ENCODE peak calls at places on chromosomes 7 and 10, in eight cellular contexts. One of them, this sample, is unnamed. For H3K4me1, the result is how much of the 10 kb centered on the place peaks cover.

GRCh38 chr7:128383781-128384180 is 22.3 kb upstream of the PRRT4 start:
- DNase-seq in BE2C: no peak
- DNase-seq in IMR-90: no peak
- DNase-seq in lung: no peak
- DNase-seq in right atrium auricular region: no peak
- DNase-seq in Panc1: no peak
- DNase-seq in heart right ventricle: no peak
- DNase-seq in sigmoid colon: no peak
- DNase-seq in this sample: no peak

GRCh38 chr7:82755705-82756551 is 312.4 kb upstream of the CACNA2D1 start:
- DNase-seq in BE2C: no peak
- DNase-seq in IMR-90: peak
- DNase-seq in lung: no peak
- DNase-seq in right atrium auricular region: no peak
- DNase-seq in Panc1: no peak
- DNase-seq in heart right ventricle: no peak
- DNase-seq in sigmoid colon: no peak
- DNase-seq in this sample: no peak

GRCh38 chr10:11724938-11725776 is 17.0 kb upstream of the ECHDC3 start:
- DNase-seq in BE2C: no peak
- DNase-seq in IMR-90: peak
- DNase-seq in lung: no peak
- DNase-seq in right atrium auricular region: no peak
- DNase-seq in Panc1: peak
- DNase-seq in heart right ventricle: peak
- DNase-seq in sigmoid colon: no peak
- DNase-seq in this sample: peak

GRCh38 chr7:93148135-93148534 is at the start of gene SAMD9L:
- DNase-seq in BE2C: no peak
- DNase-seq in IMR-90: peak
- DNase-seq in lung: no peak
- DNase-seq in right atrium auricular region: no peak
- DNase-seq in Panc1: no peak
- DNase-seq in heart right ventricle: no peak
- DNase-seq in sigmoid colon: no peak
- DNase-seq in this sample: peak

GRCh38 chr10:118551535-118552100 is 43.8 kb downstream of the PRLHR start:
- DNase-seq in BE2C: no peak
- DNase-seq in IMR-90: no peak
- DNase-seq in lung: peak
- DNase-seq in right atrium auricular region: peak
- DNase-seq in Panc1: no peak
- DNase-seq in heart right ventricle: no peak
- DNase-seq in sigmoid colon: no peak
- DNase-seq in this sample: no peak

GRCh38 chr7:93879356-93879755 is 11.2 kb downstream of the TFPI2 start:
- DNase-seq in BE2C: no peak
- DNase-seq in IMR-90: no peak
- DNase-seq in lung: no peak
- DNase-seq in right atrium auricular region: no peak
- DNase-seq in Panc1: no peak
- DNase-seq in heart right ventricle: no peak
- DNase-seq in sigmoid colon: no peak
- DNase-seq in this sample: no peak

GRCh38 chr7:21941570-21942224 is 4.0 kb downstream of the CDCA7L start:
- DNase-seq in BE2C: peak
- DNase-seq in IMR-90: peak
- DNase-seq in lung: no peak
- DNase-seq in right atrium auricular region: no peak
- DNase-seq in Panc1: no peak
- DNase-seq in heart right ventricle: no peak
- DNase-seq in sigmoid colon: no peak
- DNase-seq in this sample: no peak

GRCh38 chr7:98165827-98166667 is 45.2 kb upstream of the BHLHA15 start:
- DNase-seq in BE2C: peak
- DNase-seq in IMR-90: peak
- DNase-seq in lung: peak
- DNase-seq in right atrium auricular region: no peak
- DNase-seq in Panc1: no peak
- DNase-seq in heart right ventricle: peak
- DNase-seq in sigmoid colon: no peak
- DNase-seq in this sample: peak

GRCh38 chr10:43257210-43258031 is 9.4 kb downstream of the RASGEF1A start:
- DNase-seq in BE2C: no peak
- DNase-seq in IMR-90: no peak
- DNase-seq in lung: no peak
- DNase-seq in right atrium auricular region: no peak
- DNase-seq in Panc1: no peak
- DNase-seq in heart right ventricle: no peak
- DNase-seq in sigmoid colon: no peak
- DNase-seq in this sample: no peak

GRCh38 chr10:125023862-125024495 is 82.1 kb downstream of the ZRANB1 start:
- DNase-seq in BE2C: peak
- DNase-seq in IMR-90: no peak
- DNase-seq in lung: no peak
- DNase-seq in right atrium auricular region: no peak
- DNase-seq in Panc1: no peak
- DNase-seq in heart right ventricle: peak
- DNase-seq in sigmoid colon: peak
- DNase-seq in this sample: peak

GRCh38 chr10:7260912-7261700 is 149.7 kb downstream of the SFMBT2 start:
- DNase-seq in BE2C: no peak
- DNase-seq in IMR-90: peak
- DNase-seq in lung: no peak
- DNase-seq in right atrium auricular region: no peak
- DNase-seq in Panc1: no peak
- DNase-seq in heart right ventricle: no peak
- DNase-seq in sigmoid colon: no peak
- DNase-seq in this sample: no peak

GRCh38 chr7:157730614-157731013 is 393.8 kb downstream of the DNAJB6 start:
- DNase-seq in BE2C: no peak
- DNase-seq in IMR-90: no peak
- DNase-seq in lung: no peak
- DNase-seq in right atrium auricular region: no peak
- DNase-seq in Panc1: no peak
- DNase-seq in heart right ventricle: no peak
- DNase-seq in sigmoid colon: no peak
- DNase-seq in this sample: no peak

GRCh38 chr10:33001908-33002492 is 44.0 kb upstream of the ITGB1 start:
- DNase-seq in BE2C: no peak
- DNase-seq in IMR-90: no peak
- DNase-seq in lung: no peak
- DNase-seq in right atrium auricular region: no peak
- DNase-seq in Panc1: no peak
- DNase-seq in heart right ventricle: no peak
- DNase-seq in sigmoid colon: no peak
- DNase-seq in this sample: no peak
- H3K4me1 ChIP-seq in BE2C: under half
- H3K4me1 ChIP-seq in IMR-90: under half
- H3K4me1 ChIP-seq in lung: under half
- H3K4me1 ChIP-seq in right atrium auricular region: under half
- H3K4me1 ChIP-seq in Panc1: under half
- H3K4me1 ChIP-seq in heart right ventricle: under half
- H3K4me1 ChIP-seq in sigmoid colon: under half
- H3K4me1 ChIP-seq in this sample: under half

DNA sequence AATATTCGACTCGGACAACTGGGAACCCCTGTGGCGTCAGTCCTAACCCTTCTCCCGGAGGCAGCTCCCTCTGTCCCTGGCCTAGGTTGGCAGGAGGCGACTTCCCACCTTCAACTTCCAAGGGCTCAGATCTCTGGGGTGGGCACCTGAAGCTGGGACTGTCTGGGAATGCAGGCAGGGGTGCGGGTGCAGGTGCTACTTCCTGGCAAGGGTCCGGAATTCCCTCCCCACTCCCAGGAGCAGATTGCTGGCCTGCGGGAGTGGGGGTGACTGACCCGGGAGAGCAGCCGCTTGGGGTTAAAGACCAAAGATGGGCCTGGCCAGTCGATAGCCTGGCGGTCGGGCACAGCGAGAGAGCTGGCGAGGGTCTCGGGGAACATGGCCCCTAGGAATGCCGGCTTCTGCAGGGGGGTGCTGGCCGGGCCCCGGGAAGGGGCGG is 390 bp downstream of the EPHA1 start:
- DNase-seq in BE2C: no peak
- DNase-seq in IMR-90: no peak
- DNase-seq in lung: no peak
- DNase-seq in right atrium auricular region: peak
- DNase-seq in Panc1: no peak
- DNase-seq in heart right ventricle: no peak
- DNase-seq in sigmoid colon: no peak
- DNase-seq in this sample: no peak
- H3K4me1 ChIP-seq in BE2C: under half
- H3K4me1 ChIP-seq in IMR-90: under half
- H3K4me1 ChIP-seq in lung: under half
- H3K4me1 ChIP-seq in right atrium auricular region: under half
- H3K4me1 ChIP-seq in Panc1: under half
- H3K4me1 ChIP-seq in heart right ventricle: under half
- H3K4me1 ChIP-seq in sigmoid colon: under half
- H3K4me1 ChIP-seq in this sample: under half

GRCh38 chr7:30166155-30166840 is 31.5 kb downstream of the MTURN start:
- DNase-seq in BE2C: no peak
- DNase-seq in IMR-90: no peak
- DNase-seq in lung: no peak
- DNase-seq in right atrium auricular region: no peak
- DNase-seq in Panc1: no peak
- DNase-seq in heart right ventricle: no peak
- DNase-seq in sigmoid colon: no peak
- DNase-seq in this sample: no peak
- H3K4me1 ChIP-seq in BE2C: under half
- H3K4me1 ChIP-seq in IMR-90: under half
- H3K4me1 ChIP-seq in lung: under half
- H3K4me1 ChIP-seq in right atrium auricular region: under half
- H3K4me1 ChIP-seq in Panc1: under half
- H3K4me1 ChIP-seq in heart right ventricle: under half
- H3K4me1 ChIP-seq in sigmoid colon: under half
- H3K4me1 ChIP-seq in this sample: under half

DNA sequence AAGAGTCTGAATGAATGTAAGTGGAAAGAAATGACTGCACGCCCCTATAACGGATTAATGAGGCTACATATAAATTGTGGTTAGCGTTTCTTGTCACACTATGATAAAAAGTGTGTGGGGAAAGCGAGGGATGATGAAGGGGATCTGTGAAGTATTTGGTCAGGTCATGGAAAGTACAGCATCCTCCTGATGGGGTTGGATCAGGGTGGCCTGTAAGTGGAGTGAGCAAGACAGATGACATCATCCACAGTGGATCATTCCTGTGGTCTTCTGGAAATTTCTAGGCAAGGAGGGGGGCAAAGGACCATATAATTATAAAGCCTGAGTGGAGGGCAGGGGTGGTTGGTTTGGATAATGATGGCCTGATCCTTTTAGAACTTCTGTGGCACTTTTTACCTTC is 606.0 kb downstream of the INHBA start:
- DNase-seq in BE2C: no peak
- DNase-seq in IMR-90: peak
- DNase-seq in lung: no peak
- DNase-seq in right atrium auricular region: no peak
- DNase-seq in Panc1: no peak
- DNase-seq in heart right ventricle: no peak
- DNase-seq in sigmoid colon: no peak
- DNase-seq in this sample: no peak
- H3K4me1 ChIP-seq in BE2C: under half
- H3K4me1 ChIP-seq in IMR-90: under half
- H3K4me1 ChIP-seq in lung: under half
- H3K4me1 ChIP-seq in right atrium auricular region: under half
- H3K4me1 ChIP-seq in Panc1: under half
- H3K4me1 ChIP-seq in heart right ventricle: under half
- H3K4me1 ChIP-seq in sigmoid colon: under half
- H3K4me1 ChIP-seq in this sample: under half

GRCh38 chr7:132939495-132939894 is 142.4 kb downstream of the CHCHD3 start:
- DNase-seq in BE2C: no peak
- DNase-seq in IMR-90: no peak
- DNase-seq in lung: no peak
- DNase-seq in right atrium auricular region: no peak
- DNase-seq in Panc1: no peak
- DNase-seq in heart right ventricle: no peak
- DNase-seq in sigmoid colon: no peak
- DNase-seq in this sample: no peak

GRCh38 chr7:132942721-132943120 is 139.2 kb downstream of the CHCHD3 start:
- DNase-seq in BE2C: no peak
- DNase-seq in IMR-90: no peak
- DNase-seq in lung: no peak
- DNase-seq in right atrium auricular region: no peak
- DNase-seq in Panc1: no peak
- DNase-seq in heart right ventricle: no peak
- DNase-seq in sigmoid colon: no peak
- DNase-seq in this sample: no peak

GRCh38 chr7:132941905-132942304 is 140.0 kb downstream of the CHCHD3 start:
- DNase-seq in BE2C: no peak
- DNase-seq in IMR-90: no peak
- DNase-seq in lung: no peak
- DNase-seq in right atrium auricular region: no peak
- DNase-seq in Panc1: no peak
- DNase-seq in heart right ventricle: no peak
- DNase-seq in sigmoid colon: no peak
- DNase-seq in this sample: no peak

GRCh38 chr7:132943645-132944044 is 138.2 kb downstream of the CHCHD3 start:
- DNase-seq in BE2C: no peak
- DNase-seq in IMR-90: no peak
- DNase-seq in lung: no peak
- DNase-seq in right atrium auricular region: no peak
- DNase-seq in Panc1: no peak
- DNase-seq in heart right ventricle: no peak
- DNase-seq in sigmoid colon: no peak
- DNase-seq in this sample: no peak

GRCh38 chr7:132941433-132941832 is 140.5 kb downstream of the CHCHD3 start:
- DNase-seq in BE2C: no peak
- DNase-seq in IMR-90: no peak
- DNase-seq in lung: no peak
- DNase-seq in right atrium auricular region: no peak
- DNase-seq in Panc1: no peak
- DNase-seq in heart right ventricle: no peak
- DNase-seq in sigmoid colon: no peak
- DNase-seq in this sample: no peak
- H3K4me1 ChIP-seq in BE2C: under half
- H3K4me1 ChIP-seq in IMR-90: under half
- H3K4me1 ChIP-seq in lung: under half
- H3K4me1 ChIP-seq in right atrium auricular region: under half
- H3K4me1 ChIP-seq in Panc1: under half
- H3K4me1 ChIP-seq in heart right ventricle: under half
- H3K4me1 ChIP-seq in sigmoid colon: under half
- H3K4me1 ChIP-seq in this sample: under half